ENCODE peak calls at places on chromosome 5, in seven cellular contexts. A is mesendoderm, B is H1, W is IMR-90, X is H9, V is neuronal stem cell, C is trophoblast cell. I is an unnamed sample.

GRCh38 chr5:167219296-167219695 is 1072.1 kb upstream of the WWC1 start:
- DNase-seq in A (peak), B (no peak), W (no peak), X (no peak), V (no peak), C (no peak), I (no peak)

GRCh38 chr5:159928122-159928960 is 12.1 kb downstream of the ADRA1B start:
- DNase-seq in A (no peak), B (no peak), W (peak), X (no peak), V (no peak), C (no peak), I (peak)

GRCh38 chr5:68994645-68995044 is 99.2 kb upstream of the SLC30A5 start:
- DNase-seq in A (no peak), B (no peak), W (no peak), X (no peak), V (no peak), C (no peak), I (peak)

GRCh38 chr5:111855356-111855755 is 98.4 kb upstream of the NREP start:
- DNase-seq in A (peak), B (no peak), W (no peak), X (no peak), V (peak), C (no peak), I (no peak)

GRCh38 chr5:148910216-148910615 is 83.8 kb downstream of the ADRB2 start:
- DNase-seq in A (no peak), B (no peak), W (no peak), X (no peak), V (no peak), C (no peak), I (no peak)

GRCh38 chr5:93010626-93011025 is 570.4 kb downstream of the NR2F1-AS1 start:
- DNase-seq in A (no peak), B (no peak), W (no peak), X (no peak), V (no peak), C (no peak), I (no peak)

GRCh38 chr5:148104226-148104625 is 40.4 kb downstream of the SPINK5 start:
- DNase-seq in A (no peak), B (no peak), W (no peak), X (no peak), V (no peak), C (no peak), I (no peak)

GRCh38 chr5:89457411-89458329 is 574.7 kb upstream of the MEF2C start:
- DNase-seq in A (no peak), B (no peak), W (no peak), X (no peak), V (no peak), C (no peak), I (peak)

GRCh38 chr5:157575096-157575872 is at the start of gene ADAM19:
- DNase-seq in A (no peak), B (peak), W (peak), X (no peak), V (peak), C (peak), I (peak)

GRCh38 chr5:36740259-36740898 is 134.0 kb downstream of the SLC1A3 start:
- DNase-seq in A (no peak), B (no peak), W (peak), X (no peak), V (no peak), C (no peak), I (no peak)

GRCh38 chr5:164202338-164202737 is 696.9 kb downstream of the MAT2B start:
- DNase-seq in A (no peak), B (no peak), W (peak), X (no peak), V (no peak), C (no peak), I (no peak)

GRCh38 chr5:164203581-164204225 is 698.3 kb downstream of the MAT2B start:
- DNase-seq in A (no peak), B (no peak), W (peak), X (no peak), V (no peak), C (no peak), I (no peak)

GRCh38 chr5:164204338-164204946 is 699.0 kb downstream of the MAT2B start:
- DNase-seq in A (no peak), B (no peak), W (peak), X (no peak), V (no peak), C (no peak), I (no peak)

GRCh38 chr5:164206196-164206595 is 700.8 kb downstream of the MAT2B start:
- DNase-seq in A (no peak), B (no peak), W (no peak), X (no peak), V (no peak), C (no peak), I (no peak)

DNA sequence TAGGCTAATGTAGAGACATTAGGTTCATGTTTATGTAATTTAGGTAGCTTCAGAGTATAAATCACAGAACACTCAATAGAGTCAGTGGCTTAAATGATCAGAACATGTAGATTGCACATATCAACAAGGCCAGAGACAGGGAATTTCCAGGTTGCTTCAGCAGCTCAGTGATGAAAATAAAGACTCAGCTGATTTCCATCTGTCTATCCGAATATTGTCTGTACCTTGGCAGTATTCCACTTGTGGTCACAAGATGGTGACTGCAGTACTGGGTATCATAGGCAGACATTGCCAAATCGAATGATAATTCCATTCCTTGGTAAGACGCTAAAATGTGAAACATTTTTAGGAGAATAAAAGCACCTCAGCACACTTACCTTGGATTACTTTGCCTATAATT is 702.2 kb downstream of the MAT2B start:
- DNase-seq in A (no peak), B (no peak), W (no peak), X (no peak), V (no peak), C (no peak), I (no peak)
- H3K4ac ChIP-seq in A (no peak), B (no peak), W (no peak), X (no peak), V (no peak), C (no peak), I (no peak)

DNA sequence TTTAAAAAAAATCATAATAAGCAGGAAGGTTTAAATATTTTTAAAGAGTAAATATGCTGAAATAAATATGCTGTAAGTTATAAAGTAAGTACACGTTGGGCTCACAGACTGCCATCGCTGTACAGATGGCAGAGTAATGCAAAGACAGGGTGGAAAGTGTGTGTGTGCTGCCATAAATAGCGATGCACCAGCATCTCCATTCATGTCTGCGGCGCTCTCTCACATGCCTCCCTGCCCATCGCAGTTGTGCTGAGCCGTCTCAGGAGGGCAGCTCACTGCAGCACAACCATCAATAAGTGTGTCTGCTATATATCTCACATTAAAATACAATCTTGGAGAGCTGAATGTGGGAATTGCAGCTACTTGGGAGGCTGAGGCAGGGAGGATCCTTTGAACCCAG is 14.3 kb downstream of the MOCS2 start:
- DNase-seq in A (no peak), B (no peak), W (no peak), X (no peak), V (no peak), C (no peak), I (no peak)
- H3K4ac ChIP-seq in A (no peak), B (no peak), W (no peak), X (no peak), V (no peak), C (no peak), I (no peak)

GRCh38 chr5:134018154-134018985 is 13.6 kb upstream of the VDAC1 start:
- DNase-seq in A (no peak), B (no peak), W (peak), X (no peak), V (no peak), C (no peak), I (no peak)

GRCh38 chr5:134019636-134020035 is 14.9 kb upstream of the VDAC1 start:
- DNase-seq in A (no peak), B (no peak), W (no peak), X (no peak), V (no peak), C (no peak), I (no peak)

GRCh38 chr5:134022333-134022732 is 17.6 kb upstream of the VDAC1 start:
- DNase-seq in A (no peak), B (no peak), W (no peak), X (no peak), V (no peak), C (no peak), I (no peak)

GRCh38 chr5:134020188-134020587 is 15.4 kb upstream of the VDAC1 start:
- DNase-seq in A (no peak), B (no peak), W (no peak), X (no peak), V (no peak), C (peak), I (no peak)

GRCh38 chr5:134018986-134019316 is 14.2 kb upstream of the VDAC1 start:
- DNase-seq in A (no peak), B (no peak), W (no peak), X (no peak), V (no peak), C (no peak), I (no peak)
- H3K4ac ChIP-seq in A (no peak), B (no peak), W (no peak), X (no peak), V (no peak), C (no peak), I (no peak)

GRCh38 chr5:180590543-180591248 is 603 bp downstream of the SCGB3A1 start:
- DNase-seq in A (no peak), B (no peak), W (no peak), X (no peak), V (no peak), C (no peak), I (no peak)
- H3K4ac ChIP-seq in A (no peak), B (no peak), W (no peak), X (no peak), V (no peak), C (no peak), I (no peak)

DNA sequence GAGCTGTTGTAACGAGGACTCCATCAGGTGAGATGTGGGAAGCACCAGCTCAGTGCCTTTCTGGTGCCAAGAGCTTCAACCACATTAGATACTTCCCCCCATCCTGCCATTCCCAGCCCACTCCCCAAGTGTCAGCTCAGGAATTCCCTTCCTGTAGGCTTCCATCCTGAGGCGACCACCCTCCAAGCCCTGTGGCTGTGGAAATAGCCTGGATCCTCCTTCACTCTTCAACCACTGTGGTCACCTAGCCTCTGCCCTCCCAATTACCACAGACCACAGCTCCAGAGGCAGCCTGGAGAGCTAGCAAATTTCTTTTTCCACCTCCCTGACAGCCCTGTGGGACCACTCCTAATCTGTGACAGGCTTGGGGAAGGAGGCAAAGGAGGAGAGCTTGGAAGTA is 219.8 kb upstream of the MAP3K1 start:
- DNase-seq in A (no peak), B (no peak), W (no peak), X (no peak), V (no peak), C (no peak), I (peak)
- H3K4ac ChIP-seq in A (no peak), B (no peak), W (no peak), X (no peak), V (no peak), C (no peak), I (no peak)

DNA sequence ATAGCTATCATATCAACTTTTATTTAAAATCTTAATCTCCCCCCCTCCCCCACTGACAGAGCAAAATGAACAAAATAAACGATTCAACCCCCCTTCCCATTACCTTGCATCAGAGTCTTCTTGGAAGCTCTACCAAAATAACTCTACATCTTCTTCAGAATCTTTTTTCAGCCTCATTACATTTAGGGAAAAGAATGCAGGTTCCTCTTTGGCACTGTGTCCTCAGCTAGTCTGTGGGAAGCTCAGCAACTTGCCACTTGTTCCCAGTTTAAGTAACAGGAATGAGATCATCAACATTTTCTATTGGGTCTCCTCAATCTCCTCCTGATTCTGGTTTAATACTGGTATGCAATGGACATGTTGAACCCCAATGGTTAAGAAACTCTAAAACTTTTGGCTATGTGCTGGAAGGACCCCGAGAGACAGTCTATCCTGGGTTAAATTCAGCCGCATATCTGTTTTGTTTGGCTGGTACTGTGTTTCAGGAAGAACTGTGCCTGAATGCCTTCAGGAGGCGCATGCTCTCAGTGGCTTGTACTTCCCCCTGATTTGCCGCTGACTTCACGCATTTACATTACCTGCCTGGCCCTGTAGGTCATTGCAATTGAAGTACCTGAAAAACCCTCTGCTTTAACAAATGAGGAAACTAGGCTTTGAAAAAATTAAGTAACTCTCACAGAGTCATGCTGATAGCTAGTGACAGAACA is 78.2 kb upstream of the HMHB1 start:
- DNase-seq in A (peak), B (no peak), W (peak), X (peak), V (no peak), C (no peak), I (peak)
- H3K4ac ChIP-seq in A (no peak), B (no peak), W (no peak), X (no peak), V (no peak), C (no peak), I (no peak)

DNA sequence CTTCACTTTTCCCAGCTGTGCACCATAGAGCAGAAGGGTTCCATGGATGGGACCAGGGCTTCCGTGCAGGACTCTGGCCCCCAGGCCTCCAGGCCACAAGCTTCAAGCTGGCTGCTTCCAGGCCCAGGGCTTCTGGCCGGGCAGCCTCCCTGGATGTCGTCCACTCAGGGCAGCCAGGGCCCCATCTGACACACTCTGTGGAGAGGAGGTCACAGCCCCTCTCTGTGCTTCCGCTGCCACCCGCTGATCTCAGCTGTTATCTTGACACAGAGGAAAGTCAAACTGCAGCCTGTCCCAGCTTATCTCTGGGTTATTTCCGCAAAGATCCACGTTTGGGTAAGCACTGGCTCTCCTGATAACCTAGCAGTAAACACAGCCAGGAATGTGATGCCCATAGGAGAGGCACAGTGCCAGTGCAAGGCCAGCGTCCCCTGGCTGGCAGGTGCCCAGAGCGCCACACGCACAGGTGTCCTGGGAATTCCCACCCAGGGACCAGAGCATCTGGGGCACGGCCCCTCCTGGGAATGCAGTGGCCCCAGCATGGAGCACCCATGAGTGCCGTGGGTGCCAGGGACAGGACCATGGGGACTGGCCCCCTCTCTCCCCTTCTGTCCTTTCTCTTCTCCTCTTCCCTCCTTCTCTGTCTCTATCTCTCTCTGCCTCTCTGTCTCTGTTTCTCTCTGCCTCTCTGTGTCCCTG is 15.6 kb upstream of the SLC6A19 start:
- DNase-seq in A (no peak), B (no peak), W (no peak), X (no peak), V (no peak), C (no peak), I (no peak)
- H3K4ac ChIP-seq in A (no peak), B (no peak), W (no peak), X (no peak), V (no peak), C (no peak), I (no peak)

GRCh38 chr5:80559244-80559643 is 10.8 kb downstream of the ANKRD34B start:
- DNase-seq in A (no peak), B (no peak), W (no peak), X (no peak), V (no peak), C (no peak), I (no peak)

GRCh38 chr5:80554646-80555045 is 15.4 kb downstream of the ANKRD34B start:
- DNase-seq in A (peak), B (no peak), W (no peak), X (peak), V (no peak), C (no peak), I (no peak)

DNA sequence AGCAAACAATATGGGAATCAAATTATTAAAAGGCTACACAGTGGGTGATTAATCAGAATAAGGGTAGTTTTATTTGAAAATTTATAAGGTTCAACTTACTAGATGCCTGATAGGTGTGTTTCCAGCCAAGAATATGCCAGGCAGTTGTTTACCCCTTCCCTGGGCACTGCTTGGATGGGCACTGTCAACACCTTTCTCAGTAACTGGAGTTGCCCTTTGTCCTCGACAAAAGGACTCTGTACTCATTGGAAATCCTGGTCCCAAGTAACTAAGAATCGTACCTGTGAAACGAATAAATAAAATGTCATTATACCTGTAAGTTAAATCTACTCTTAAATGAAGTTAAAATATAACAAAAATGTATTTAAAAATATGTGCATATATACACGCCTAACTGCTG is 15.0 kb downstream of the ANKRD34B start:
- DNase-seq in A (no peak), B (no peak), W (no peak), X (no peak), V (no peak), C (no peak), I (no peak)
- H3K4ac ChIP-seq in A (no peak), B (no peak), W (no peak), X (no peak), V (no peak), C (no peak), I (no peak)

GRCh38 chr5:177607115-177607451 is 7.2 kb downstream of the B4GALT7 start:
- DNase-seq in A (no peak), B (no peak), W (no peak), X (no peak), V (no peak), C (no peak), I (no peak)
- H3K4ac ChIP-seq in A (no peak), B (no peak), W (no peak), X (no peak), V (peak), C (no peak), I (no peak)

I was measured in mesenchymal stem cell.